ENCODE peak calls at places on chromosomes 6 and 20, in five cellular contexts. K, N, Q, G and I are unnamed samples.

GRCh38 chr6:710601-711571 is 17.9 kb upstream of the EXOC2 start:
- DNase-seq in K (peak), N (peak), Q (peak), G (peak), I (no peak)

GRCh38 chr6:90068264-90068663 is 174.0 kb downstream of the GJA10 start:
- DNase-seq in K (no peak), N (peak), Q (no peak), G (no peak), I (no peak)

GRCh38 chr20:1301031-1301529 is 27.9 kb downstream of the SDCBP2 start:
- DNase-seq in K (peak), N (peak), Q (peak), G (no peak), I (peak)

GRCh38 chr20:10728873-10729670 is 55.3 kb upstream of the JAG1 start:
- DNase-seq in K (no peak), N (peak), Q (no peak), G (no peak), I (no peak)

GRCh38 chr6:169654590-169655391 is 47.0 kb downstream of the WDR27 start:
- DNase-seq in K (peak), N (peak), Q (peak), G (no peak), I (no peak)

GRCh38 chr6:137271245-137272183 is 52.3 kb upstream of the IFNGR1 start:
- DNase-seq in K (no peak), N (peak), Q (no peak), G (peak), I (peak)

GRCh38 chr6:161462148-161462547 is 188.3 kb upstream of the AGPAT4 start:
- DNase-seq in K (no peak), N (no peak), Q (no peak), G (no peak), I (no peak)

GRCh38 chr20:2122921-2123320 is 21.3 kb downstream of the STK35 start:
- DNase-seq in K (no peak), N (peak), Q (peak), G (no peak), I (no peak)

GRCh38 chr6:85923013-85923430 is 280.3 kb upstream of the SYNCRIP start:
- DNase-seq in K (no peak), N (peak), Q (no peak), G (peak), I (peak)

GRCh38 chr6:95185874-95186273 is 391.5 kb upstream of the MANEA start:
- DNase-seq in K (no peak), N (no peak), Q (no peak), G (no peak), I (no peak)

GRCh38 chr6:93779086-93779858 is 359.9 kb upstream of the EPHA7 start:
- DNase-seq in K (no peak), N (peak), Q (no peak), G (no peak), I (no peak)

GRCh38 chr6:159438106-159438505 is 254.9 kb downstream of the SOD2 start:
- DNase-seq in K (no peak), N (no peak), Q (no peak), G (no peak), I (no peak)

GRCh38 chr20:37913563-37914366 is 10.8 kb downstream of the VSTM2L start:
- DNase-seq in K (no peak), N (no peak), Q (no peak), G (no peak), I (no peak)

GRCh38 chr20:37914672-37915433 is 11.9 kb downstream of the VSTM2L start:
- DNase-seq in K (no peak), N (no peak), Q (no peak), G (no peak), I (no peak)

GRCh38 chr20:37912874-37913273 is 9.9 kb downstream of the VSTM2L start:
- DNase-seq in K (no peak), N (no peak), Q (no peak), G (no peak), I (no peak)

GRCh38 chr20:37915434-37915787 is 12.5 kb downstream of the VSTM2L start:
- DNase-seq in K (no peak), N (no peak), Q (no peak), G (no peak), I (no peak)

GRCh38 chr20:37914367-37914671 is 11.4 kb downstream of the VSTM2L start:
- DNase-seq in K (no peak), N (no peak), Q (no peak), G (no peak), I (no peak)
- H3K4me3 ChIP-seq in K (peak), N (no peak), Q (peak), G (no peak), I (no peak)

GRCh38 chr6:57173886-57174510 is 1.9 kb downstream of the BAG2 start:
- DNase-seq in K (no peak), N (peak), Q (no peak), G (no peak), I (no peak)
- H3K4me3 ChIP-seq in K (peak), N (peak), Q (peak), G (peak), I (peak)

GRCh38 chr6:98847767-98848538 is 13.6 kb downstream of the POU3F2 start:
- DNase-seq in K (no peak), N (no peak), Q (peak), G (no peak), I (no peak)
- H3K4me3 ChIP-seq in K (no peak), N (peak), Q (no peak), G (no peak), I (no peak)

DNA sequence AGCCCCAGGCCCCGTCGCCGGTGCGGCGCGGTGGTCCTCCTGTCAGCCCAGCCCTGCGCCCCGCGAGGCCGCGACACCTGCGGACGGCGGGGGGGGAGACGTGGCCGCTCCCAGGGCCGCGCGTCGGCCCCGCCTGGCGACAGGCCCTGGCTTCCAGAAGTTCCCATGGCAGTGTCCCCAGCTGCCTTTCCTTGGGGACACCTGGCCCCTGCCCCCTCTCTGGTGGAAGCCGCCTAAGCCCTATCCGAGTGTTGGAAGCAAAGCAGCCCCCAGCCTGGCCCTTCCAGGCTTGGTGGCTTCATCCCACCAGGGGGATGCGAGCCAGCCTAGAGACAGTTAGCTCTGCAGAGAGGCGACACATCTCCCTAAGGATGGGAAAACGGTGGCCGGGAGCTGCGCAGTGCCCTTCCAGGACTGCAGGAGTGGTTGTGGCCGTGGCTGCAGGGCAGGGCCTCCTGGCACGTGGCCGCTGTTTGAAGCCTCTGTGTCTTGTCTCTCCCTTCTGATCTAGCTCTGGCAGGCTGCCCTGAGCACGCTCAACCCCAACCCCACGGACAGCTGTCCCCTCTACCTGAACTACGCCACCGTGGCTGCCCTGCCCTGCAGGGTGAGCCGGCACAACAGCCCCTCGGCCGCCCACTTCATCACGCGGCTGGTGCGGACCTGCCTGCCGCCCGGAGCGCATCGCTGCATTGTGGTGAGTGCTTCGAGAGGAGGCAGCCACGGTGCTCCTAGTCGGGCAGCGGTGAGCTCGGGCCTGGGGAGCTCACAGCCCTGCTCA is 816 bp downstream of the NPEPL1 start:
- DNase-seq in K (no peak), N (no peak), Q (peak), G (no peak), I (no peak)
- H3K4me3 ChIP-seq in K (peak), N (peak), Q (peak), G (peak), I (no peak)

GRCh38 chr6:168080397-168081077 is 1.5 kb upstream of the FRMD1 start:
- DNase-seq in K (no peak), N (no peak), Q (no peak), G (no peak), I (no peak)

GRCh38 chr6:168081858-168082546 is 3.0 kb upstream of the FRMD1 start:
- DNase-seq in K (no peak), N (no peak), Q (no peak), G (no peak), I (no peak)

GRCh38 chr6:168078199-168078942 is 641 bp downstream of the FRMD1 start:
- DNase-seq in K (no peak), N (no peak), Q (no peak), G (no peak), I (no peak)

GRCh38 chr6:168075787-168076202 is 3.2 kb downstream of the FRMD1 start:
- DNase-seq in K (no peak), N (no peak), Q (no peak), G (no peak), I (no peak)

DNA sequence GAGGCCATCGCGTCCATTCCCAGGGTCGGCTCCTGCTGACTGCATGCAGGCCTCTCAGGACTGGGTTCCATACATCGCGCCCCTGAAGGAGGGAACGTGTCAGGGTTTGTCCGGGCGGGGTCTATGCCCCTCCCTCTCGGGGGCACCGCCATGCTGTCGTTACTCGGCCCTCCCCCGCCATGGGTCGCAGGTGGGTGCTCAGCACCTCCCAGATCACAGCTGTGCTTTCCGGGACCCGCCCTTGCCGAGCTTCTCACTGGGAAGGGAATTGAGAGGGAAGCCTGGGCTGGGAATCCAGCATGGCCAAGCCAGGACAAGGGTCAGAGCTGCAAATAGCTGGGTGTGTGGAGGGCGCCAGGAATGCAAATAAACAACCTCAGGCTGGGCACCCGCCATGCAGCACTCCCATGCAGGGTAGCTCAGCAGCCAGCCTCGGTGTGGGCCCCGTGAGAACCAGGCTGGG is at the start of gene FRMD1:
- DNase-seq in K (no peak), N (no peak), Q (no peak), G (no peak), I (no peak)
- H3K4me3 ChIP-seq in K (no peak), N (no peak), Q (peak), G (no peak), I (no peak)

GRCh38 chr20:52204136-52204535 is 12.6 kb upstream of the ZFP64 start:
- DNase-seq in K (no peak), N (no peak), Q (no peak), G (no peak), I (no peak)

GRCh38 chr20:52212943-52213342 is 21.4 kb upstream of the ZFP64 start:
- DNase-seq in K (no peak), N (no peak), Q (no peak), G (no peak), I (no peak)

GRCh38 chr20:52210037-52210990 is 18.7 kb upstream of the ZFP64 start:
- DNase-seq in K (no peak), N (no peak), Q (no peak), G (no peak), I (no peak)

GRCh38 chr20:52207020-52207810 is 15.6 kb upstream of the ZFP64 start:
- DNase-seq in K (no peak), N (no peak), Q (no peak), G (no peak), I (no peak)

GRCh38 chr20:52209154-52209571 is 17.6 kb upstream of the ZFP64 start:
- DNase-seq in K (no peak), N (no peak), Q (no peak), G (no peak), I (no peak)
- H3K4me3 ChIP-seq in K (no peak), N (no peak), Q (no peak), G (no peak), I (no peak)

GRCh38 chr20:52410182-52410647 is 218.6 kb upstream of the ZFP64 start:
- DNase-seq in K (peak), N (no peak), Q (no peak), G (no peak), I (peak)
- H3K4me3 ChIP-seq in K (peak), N (no peak), Q (no peak), G (no peak), I (no peak)

DNA sequence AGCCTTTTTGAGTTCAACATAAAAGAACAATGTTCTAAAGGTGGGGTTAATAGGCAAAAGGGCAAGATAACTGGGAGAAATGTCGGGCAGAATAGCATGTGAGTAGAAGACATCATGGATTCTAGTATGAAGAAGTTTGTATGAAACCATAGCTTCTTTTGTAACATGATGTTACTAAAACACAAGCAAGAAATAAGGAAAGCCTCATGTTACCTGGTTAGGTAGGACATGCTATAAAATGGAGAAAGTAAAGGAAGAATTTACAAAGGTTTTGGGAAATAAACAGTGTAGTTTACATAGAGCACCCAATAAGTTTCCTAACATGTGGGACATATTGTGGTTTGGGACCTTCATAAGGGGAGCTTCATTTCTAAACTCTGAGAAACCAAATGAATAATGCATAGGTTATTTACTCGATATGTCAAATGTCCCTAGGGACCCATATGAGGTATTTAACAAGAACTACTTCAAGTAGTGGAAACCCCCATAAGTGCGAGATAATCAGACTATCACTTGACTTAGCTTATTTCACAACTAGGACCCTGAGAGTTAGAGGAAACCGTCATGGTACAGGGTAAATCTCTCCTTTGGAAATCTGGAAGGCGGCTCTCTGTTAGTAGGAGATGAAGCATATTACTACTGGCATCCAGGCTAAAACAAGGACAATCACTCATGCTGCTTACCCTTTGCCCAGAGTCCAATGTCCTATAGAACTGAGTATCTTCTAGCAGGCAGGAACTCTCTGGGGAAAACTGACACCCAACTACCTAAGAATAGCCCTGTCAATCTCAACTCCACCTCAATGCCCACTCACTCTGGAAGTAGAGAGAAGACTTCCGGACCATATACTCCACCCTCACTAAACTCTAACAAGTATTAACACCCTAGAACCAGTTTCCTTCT is 57.5 kb downstream of the ILRUN start:
- DNase-seq in K (no peak), N (no peak), Q (no peak), G (no peak), I (no peak)
- H3K4me3 ChIP-seq in K (no peak), N (no peak), Q (no peak), G (no peak), I (no peak)